ENCODE peak calls at places on chromosomes 3 and 15, in five cellular contexts. G is fibroblast of lung, E is SK-N-SH, I is gastrocnemius medialis, S is IMR-90. A is an unnamed sample. For H3K4me1, the result is how much of the 10 kb centered on the place peaks cover.

GRCh38 chr15:58665676-58666075 is 83.8 kb downstream of the ADAM10 start:
- DNase-seq in S (no peak), E (no peak), I (no peak), G (no peak), A (no peak)

GRCh38 chr15:62344806-62345539 is 179.9 kb upstream of the C2CD4B start:
- DNase-seq in G (peak), E (peak), I (no peak), S (peak), A (no peak)

GRCh38 chr3:18643290-18643689 is 218.2 kb upstream of the SATB1 start:
- DNase-seq in E (no peak), S (no peak), G (no peak), I (no peak), A (no peak)

GRCh38 chr3:99896482-99896881 is 78.8 kb downstream of the CMSS1 start:
- DNase-seq in G (no peak), S (no peak), E (no peak), I (no peak), A (no peak)

GRCh38 chr3:59425942-59426341 is 376.1 kb upstream of the CFAP20DC start:
- DNase-seq in E (no peak), G (peak), I (no peak), S (no peak), A (no peak)

GRCh38 chr3:105195260-105195659 is 171.4 kb upstream of the ALCAM start:
- DNase-seq in E (no peak), S (peak), I (no peak), G (peak), A (no peak)

GRCh38 chr3:149670742-149671492 is 13.1 kb upstream of the WWTR1 start:
- DNase-seq in I (no peak), E (no peak), S (no peak), G (peak), A (no peak)

GRCh38 chr15:27433604-27434003 is 462.6 kb downstream of the GABRG3 start:
- DNase-seq in S (no peak), G (no peak), E (no peak), I (no peak), A (no peak)

GRCh38 chr3:134365766-134366065 is 8.5 kb downstream of the AMOTL2 start:
- DNase-seq in E (no peak), I (no peak), S (no peak), G (no peak), A (no peak)

GRCh38 chr3:98596902-98597500 is 3.6 kb upstream of the CPOX start:
- DNase-seq in I (no peak), G (no peak), S (peak), E (peak), A (no peak)

GRCh38 chr3:152738656-152739055 is 96.3 kb upstream of the P2RY1 start:
- DNase-seq in S (no peak), G (peak), E (no peak), I (no peak), A (no peak)

GRCh38 chr3:12454808-12455121 is 29.5 kb upstream of the TSEN2 start:
- DNase-seq in G (no peak), S (peak), I (no peak), E (no peak), A (no peak)

GRCh38 chr15:65054333-65055200 is 9.4 kb downstream of the SLC51B start:
- DNase-seq in I (peak), E (peak), G (peak), S (peak), A (peak)

GRCh38 chr3:177810162-177810623 is 612.9 kb upstream of the TBL1XR1 start:
- DNase-seq in S (peak), I (no peak), G (peak), E (no peak), A (no peak)

GRCh38 chr3:158434412-158435038 is 136.5 kb upstream of the MLF1 start:
- DNase-seq in E (peak), S (peak), G (peak), I (peak), A (peak)

GRCh38 chr3:15899438-15899837 is 101.7 kb upstream of the ANKRD28 start:
- DNase-seq in E (no peak), S (peak), G (peak), I (no peak), A (no peak)

GRCh38 chr15:89199734-89200133 is 21.6 kb downstream of the RLBP1 start:
- DNase-seq in G (no peak), E (no peak), I (no peak), S (no peak), A (no peak)
- H3K4me1 ChIP-seq in G (under half), E (under half), I (under half), S (under half), A (under half)

DNA sequence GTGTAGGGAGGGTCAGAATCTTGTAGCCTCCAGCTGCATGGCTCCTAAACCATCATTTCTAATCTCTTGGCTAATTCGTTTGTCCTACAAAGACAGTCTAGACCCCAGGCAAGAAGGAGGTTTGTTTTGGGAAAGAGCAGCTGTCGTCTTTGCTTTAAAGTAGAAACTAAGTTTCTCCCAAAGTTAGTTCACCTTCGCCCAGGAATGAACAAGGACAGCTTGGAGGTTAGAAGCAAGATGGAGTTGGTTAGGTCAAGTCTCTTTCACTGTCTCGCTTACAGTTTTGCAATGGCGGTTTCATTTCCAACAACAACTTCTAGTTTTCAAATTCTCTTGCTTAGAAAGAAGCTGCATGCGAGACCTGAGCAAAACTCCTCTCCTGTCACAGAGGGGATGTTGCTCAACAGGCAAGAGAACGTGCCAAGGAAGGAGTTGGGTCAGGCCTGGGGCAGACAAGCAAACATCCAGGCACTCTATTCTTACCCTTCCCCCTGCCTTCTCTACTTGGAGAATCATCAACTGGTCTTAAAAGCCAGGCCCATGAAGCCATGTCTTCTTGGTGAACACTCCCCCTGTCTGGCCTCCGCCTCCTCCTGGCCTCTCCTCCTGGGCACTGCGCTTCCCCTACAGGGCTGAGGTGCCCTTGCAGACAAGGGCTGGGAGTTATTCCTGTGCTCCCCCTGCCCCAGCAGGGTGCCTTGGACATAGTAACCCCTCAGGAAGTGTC is 57.6 kb downstream of the TMEM44 start:
- DNase-seq in E (no peak), S (peak), G (peak), I (peak), A (peak)
- TF ChIP-seq CTCF in E (peak), S (peak), G (peak), I (no peak), A (no peak)

GRCh38 chr3:5186854-5187151 is 704 bp upstream of the EDEM1 start:
- DNase-seq in G (peak), E (peak), I (no peak), S (peak), A (no peak)

GRCh38 chr3:5187920-5188418 is 462 bp downstream of the EDEM1 start:
- DNase-seq in E (peak), G (peak), S (peak), I (peak), A (peak)

GRCh38 chr3:5187152-5187919 is at the start of gene EDEM1:
- DNase-seq in G (peak), I (peak), S (peak), E (peak), A (peak)

GRCh38 chr3:5185093-5185673 is 2.3 kb upstream of the EDEM1 start:
- DNase-seq in E (no peak), G (no peak), I (no peak), S (no peak), A (no peak)

GRCh38 chr3:5186089-5186853 is 1.2 kb upstream of the EDEM1 start:
- DNase-seq in G (no peak), S (no peak), E (no peak), I (no peak), A (no peak)
- H3K4me1 ChIP-seq in G (under half), S (under half), E (under half), I (under half), A (under half)

GRCh38 chr3:113034011-113034410 is 43.2 kb downstream of the GTPBP8 start:
- DNase-seq in E (no peak), I (no peak), S (peak), G (no peak), A (no peak)

GRCh38 chr3:113039546-113039945 is 48.8 kb downstream of the GTPBP8 start:
- DNase-seq in G (no peak), S (no peak), E (no peak), I (no peak), A (no peak)

GRCh38 chr3:113038326-113038725 is 47.5 kb downstream of the GTPBP8 start:
- DNase-seq in G (peak), E (no peak), S (no peak), I (no peak), A (no peak)

GRCh38 chr3:113040231-113040630 is 49.4 kb downstream of the GTPBP8 start:
- DNase-seq in S (no peak), G (no peak), I (no peak), E (no peak), A (no peak)

DNA sequence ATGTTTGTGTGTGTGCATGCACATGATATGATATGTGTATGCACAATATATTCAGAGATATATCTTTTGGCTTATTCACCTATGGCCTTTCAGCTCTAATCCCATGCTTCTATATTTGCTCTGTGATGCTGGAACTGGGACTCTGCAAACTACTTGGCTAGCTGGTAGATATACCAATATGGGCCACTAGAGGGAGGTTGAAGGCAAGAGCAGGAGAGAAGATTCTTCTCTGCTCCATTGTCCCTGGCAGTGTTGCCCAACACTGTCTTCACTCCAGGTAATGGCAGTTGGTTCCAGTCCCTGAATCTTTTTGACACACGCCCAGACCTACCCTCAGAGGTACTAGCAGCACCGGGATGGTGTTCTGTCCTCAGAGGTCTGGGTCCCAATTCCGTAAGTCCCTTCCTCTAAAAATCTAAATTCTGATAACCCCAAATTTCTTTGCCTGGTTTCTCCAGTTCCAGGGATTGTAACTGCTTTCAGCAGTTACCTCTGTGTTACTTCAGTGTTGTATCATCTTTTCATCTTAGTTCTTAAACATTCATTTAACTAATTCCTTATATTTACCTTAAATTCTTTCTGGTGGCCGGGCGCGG is 44.7 kb downstream of the GTPBP8 start:
- DNase-seq in G (peak), I (no peak), S (peak), E (peak), A (no peak)
- TF ChIP-seq CTCF in G (peak), I (peak), S (peak), E (peak), A (peak)

DNA sequence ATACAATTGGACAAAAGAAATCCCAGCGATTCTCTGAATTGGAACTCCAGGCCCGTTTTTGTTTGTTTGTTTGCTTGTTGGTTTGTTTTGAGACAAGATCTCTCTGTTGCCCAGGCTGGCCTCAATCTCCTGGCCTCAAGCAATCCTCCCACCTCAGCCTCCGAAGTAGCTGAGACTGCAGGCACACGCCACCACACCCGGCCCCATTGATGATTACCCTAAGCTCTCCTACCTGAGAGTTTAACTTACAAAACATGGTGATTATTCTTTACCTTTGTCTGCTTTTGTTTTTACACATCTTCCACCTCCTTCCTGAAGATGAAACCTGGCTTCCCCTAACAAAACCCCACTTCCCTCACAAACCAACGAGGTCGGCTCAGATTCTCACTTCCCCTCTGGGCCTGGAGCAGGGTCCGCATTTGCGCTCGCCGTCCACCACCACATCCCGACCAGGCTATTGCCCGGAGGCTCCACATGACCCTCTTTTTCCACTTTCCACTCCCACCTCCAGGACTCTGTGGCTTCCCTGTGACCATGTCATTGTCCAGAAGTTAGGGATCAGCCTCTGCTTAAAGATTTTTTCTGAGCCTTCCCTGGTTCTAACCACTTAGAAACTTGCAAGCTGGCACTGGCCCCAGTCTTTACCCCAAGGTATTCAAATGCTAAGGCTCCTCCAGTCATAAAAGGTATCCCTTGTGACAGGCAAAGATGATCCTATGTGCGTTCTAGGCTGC is 14.8 kb downstream of the KLHL6 start:
- DNase-seq in G (no peak), S (no peak), I (no peak), E (no peak), A (no peak)
- H3K4me1 ChIP-seq in G (under half), S (under half), I (under half), E (under half), A (under half)

GRCh38 chr15:79702621-79703020 is 194.2 kb downstream of the MTHFS start:
- DNase-seq in G (peak), S (no peak), E (no peak), I (no peak), A (no peak)
- TF ChIP-seq CTCF in G (no peak), S (no peak), E (no peak), I (no peak), A (no peak)

GRCh38 chr15:85412956-85413854 is 32.8 kb downstream of the AKAP13 start:
- DNase-seq in E (peak), G (peak), S (peak), I (peak), A (peak)
- H3K4me1 ChIP-seq in E (under half), G (under half), S (under half), I (under half), A (under half)

DNA sequence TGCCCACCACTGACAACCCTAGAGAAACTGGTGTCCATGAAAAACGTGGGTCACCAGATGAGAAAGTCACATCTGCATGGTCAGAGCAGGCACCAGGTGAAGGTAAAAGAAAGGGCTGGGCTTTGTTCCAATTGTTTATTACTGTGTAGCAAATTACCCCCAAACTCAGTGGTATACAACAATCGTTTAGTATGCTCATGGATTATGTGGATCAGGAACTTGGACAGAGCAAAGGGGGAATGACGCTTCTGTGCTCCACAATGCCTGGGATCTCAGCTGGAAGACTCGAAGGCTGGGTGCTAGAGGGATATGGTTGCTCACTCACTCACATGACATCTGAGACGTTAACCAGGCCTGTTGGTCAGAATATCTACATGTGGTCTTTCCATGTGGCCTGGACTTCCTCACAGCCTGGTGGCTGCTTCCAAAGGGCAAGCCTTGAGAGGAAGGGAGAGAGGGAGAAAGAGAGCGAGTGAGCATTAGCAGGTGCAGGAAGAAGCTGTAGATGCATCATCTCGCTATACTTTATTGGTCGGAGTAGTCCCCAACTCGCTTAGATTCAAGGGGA is 44.9 kb downstream of the LPP start:
- DNase-seq in S (no peak), I (no peak), E (no peak), G (no peak), A (no peak)
- TF ChIP-seq CTCF in S (no peak), I (no peak), E (no peak), G (no peak), A (no peak)

DNA sequence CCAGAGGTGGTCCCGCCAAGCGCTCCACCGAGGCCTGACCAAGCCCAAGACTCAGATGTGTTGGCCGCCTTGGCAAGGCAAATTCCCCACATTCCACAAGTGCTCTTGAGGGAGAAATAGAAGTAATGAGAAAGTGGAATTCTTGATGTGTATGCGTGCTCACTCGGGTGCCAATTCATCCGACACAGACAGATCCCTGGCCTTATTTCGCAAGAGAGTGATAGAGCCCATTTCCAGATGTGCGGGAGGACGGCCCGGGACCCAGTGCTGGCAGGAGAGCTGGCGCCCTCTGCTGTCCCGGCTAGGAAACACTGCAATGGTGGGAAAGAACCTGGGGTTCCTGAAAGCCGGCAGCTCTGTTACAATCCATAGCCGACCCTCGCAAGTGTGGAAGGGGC is 76.0 kb downstream of the HMG20A start:
- DNase-seq in S (peak), E (peak), G (peak), I (peak), A (peak)
- H3K4me1 ChIP-seq in S (under half), E (under half), G (under half), I (under half), A (under half)

GRCh38 chr15:74630284-74631086 is 14.8 kb downstream of the CLK3 start:
- DNase-seq in S (no peak), G (no peak), I (no peak), E (no peak), A (no peak)
- TF ChIP-seq CTCF in S (no peak), G (no peak), I (no peak), E (peak), A (no peak)

A was measured in psoas muscle.